ENCODE peak calls at places on chromosomes 5 and 9, in five cellular contexts. H is NT2/D1, X is heart right ventricle, W is left ventricle myocardium inferior, D is neuronal stem cell. Q is an unnamed sample.

GRCh38 chr5:78317515-78317914 is 23.0 kb upstream of the AP3B1 start:
- DNase-seq in W (no peak), H (no peak), D (no peak), X (no peak), Q (no peak)

GRCh38 chr5:171783051-171783450 is 2.6 kb upstream of the SMIM23 start:
- DNase-seq in D (no peak), X (no peak), W (no peak), H (no peak), Q (no peak)

GRCh38 chr5:112106878-112107277 is 312.2 kb downstream of the EPB41L4A start:
- DNase-seq in X (no peak), D (no peak), H (no peak), W (no peak), Q (no peak)

GRCh38 chr5:171092194-171092593 is 216.9 kb upstream of the TLX3 start:
- DNase-seq in D (no peak), X (no peak), H (no peak), W (no peak), Q (no peak)

GRCh38 chr5:155620819-155621410 is 607.4 kb downstream of the KIF4B start:
- DNase-seq in D (peak; percentile 27), X (no peak), H (no peak), W (no peak), Q (no peak)

GRCh38 chr5:126438267-126438666 is 15.1 kb downstream of the GRAMD2B start:
- DNase-seq in H (no peak), X (no peak), W (no peak), D (no peak), Q (no peak)

GRCh38 chr9:89917861-89918260 is 313.0 kb downstream of the GADD45G start:
- DNase-seq in H (no peak), D (no peak), X (no peak), W (no peak), Q (no peak)

GRCh38 chr5:112183103-112183634 is 235.9 kb downstream of the EPB41L4A start:
- DNase-seq in D (peak; percentile 38), W (no peak), H (no peak), X (no peak), Q (peak; percentile 32)

GRCh38 chr9:124835026-124835501 is 18.2 kb upstream of the WDR38 start:
- DNase-seq in W (peak; percentile 90), H (no peak), D (no peak), X (peak; percentile 89), Q (peak; percentile 79)

GRCh38 chr9:82729141-82729540 is 333.8 kb downstream of the RASEF start:
- DNase-seq in D (no peak), X (no peak), H (no peak), W (no peak), Q (no peak)

GRCh38 chr9:33167949-33168535 is 906 bp upstream of the B4GALT1 start:
- DNase-seq in H (no peak), D (no peak), W (no peak), X (no peak), Q (no peak)

GRCh38 chr9:91199739-91200497 is 161.8 kb downstream of the AUH start:
- DNase-seq in W (no peak), H (no peak), X (no peak), D (no peak), Q (no peak)

GRCh38 chr9:92094655-92095054 is 20.6 kb downstream of the SPTLC1 start:
- DNase-seq in W (no peak), H (no peak), D (no peak), X (no peak), Q (no peak)

GRCh38 chr5:139251281-139251687 is 42.3 kb upstream of the MATR3 start:
- DNase-seq in H (no peak), D (no peak), W (no peak), X (no peak), Q (no peak)

GRCh38 chr5:107380654-107381053 is 290.1 kb downstream of the EFNA5 start:
- DNase-seq in H (no peak), W (no peak), X (no peak), D (no peak), Q (no peak)

GRCh38 chr5:58458851-58459275 is 1.0 kb downstream of the PLK2 start:
- DNase-seq in W (no peak), X (no peak), H (no peak), D (no peak), Q (no peak)

GRCh38 chr5:51494821-51495220 is 111.6 kb downstream of the ISL1 start:
- DNase-seq in W (peak; percentile 6), H (no peak), D (no peak), X (no peak), Q (no peak)

GRCh38 chr5:5270958-5271605 is 131.0 kb downstream of the ADAMTS16 start:
- DNase-seq in H (no peak), D (peak; percentile 12), X (peak; percentile 55), W (peak; percentile 56), Q (no peak)

GRCh38 chr9:109063765-109064164 is 50.5 kb upstream of the CTNNAL1 start:
- DNase-seq in W (no peak), D (no peak), H (no peak), X (no peak), Q (no peak)

GRCh38 chr9:69035438-69036316 is at the start of gene FXN:
- DNase-seq in D (peak; percentile 78), H (peak; percentile 66), X (peak; percentile 87), W (peak; percentile 86), Q (peak; percentile 67)

GRCh38 chr5:9339206-9339818 is 206.6 kb downstream of the SEMA5A start:
- DNase-seq in D (no peak), X (no peak), W (no peak), H (peak; percentile 9), Q (no peak)

GRCh38 chr5:180090098-180090768 is 18.7 kb upstream of the RNF130 start:
- DNase-seq in D (peak; percentile 88), H (peak; percentile 84), W (peak; percentile 77), X (peak; percentile 81), Q (peak; percentile 80)

GRCh38 chr5:65742565-65743231 is 20.7 kb downstream of the NLN start:
- DNase-seq in X (no peak), H (no peak), D (no peak), W (no peak), Q (peak; percentile 63)

GRCh38 chr5:95763941-95764340 is 32.8 kb downstream of the RHOBTB3 start:
- DNase-seq in H (no peak), W (no peak), D (no peak), X (no peak), Q (no peak)

GRCh38 chr5:58466939-58467338 is 7.1 kb upstream of the PLK2 start:
- DNase-seq in H (peak; percentile 35), D (no peak), W (no peak), X (no peak), Q (no peak)

GRCh38 chr5:180850434-180851078 is 10.5 kb downstream of the ZFP62 start:
- DNase-seq in H (no peak), W (no peak), D (no peak), X (no peak), Q (no peak)

GRCh38 chr9:110103257-110103656 is 104.7 kb downstream of the C9orf152 start:
- DNase-seq in D (no peak), W (no peak), H (no peak), X (no peak), Q (no peak)

GRCh38 chr9:121281614-121282291 is 13.8 kb downstream of the GSN start:
- DNase-seq in X (peak; percentile 90), D (no peak), W (peak; percentile 91), H (no peak), Q (no peak)

GRCh38 chr5:156819967-156820581 is 30.0 kb upstream of the PPP1R2B start:
- DNase-seq in H (no peak), W (no peak), X (no peak), D (no peak), Q (no peak)

GRCh38 chr5:176985516-176985915 is 21.1 kb downstream of the UIMC1 start:
- DNase-seq in H (no peak), X (no peak), D (no peak), W (no peak), Q (no peak)

GRCh38 chr5:176979669-176980068 is 26.9 kb downstream of the UIMC1 start:
- DNase-seq in W (no peak), H (no peak), X (no peak), D (no peak), Q (no peak)

GRCh38 chr5:176986280-176986679 is 20.3 kb downstream of the UIMC1 start:
- DNase-seq in H (no peak), X (no peak), D (no peak), W (no peak), Q (no peak)

GRCh38 chr5:176980818-176981217 is 25.8 kb downstream of the UIMC1 start:
- DNase-seq in W (no peak), X (no peak), D (no peak), H (no peak), Q (no peak)
- H3K9me3 ChIP-seq in W (no peaks in the 10 kb centered on the region), X (no peaks in the 10 kb centered on the region), D (peaks cover 11% of the 10 kb centered on the region), H (peaks cover 29% of the 10 kb centered on the region), Q (peaks cover 2% of the 10 kb centered on the region)

GRCh38 chr9:133348763-133349573 is 950 bp downstream of the RPL7A start:
- DNase-seq in X (no peak), D (no peak), W (no peak), H (no peak), Q (no peak)
- H3K4me1 ChIP-seq in X (peaks cover 31% of the 10 kb centered on the region), D (peaks cover 15% of the 10 kb centered on the region), W (peaks cover 45% of the 10 kb centered on the region), H (peaks cover 16% of the 10 kb centered on the region), Q (peaks cover 12% of the 10 kb centered on the region)

DNA sequence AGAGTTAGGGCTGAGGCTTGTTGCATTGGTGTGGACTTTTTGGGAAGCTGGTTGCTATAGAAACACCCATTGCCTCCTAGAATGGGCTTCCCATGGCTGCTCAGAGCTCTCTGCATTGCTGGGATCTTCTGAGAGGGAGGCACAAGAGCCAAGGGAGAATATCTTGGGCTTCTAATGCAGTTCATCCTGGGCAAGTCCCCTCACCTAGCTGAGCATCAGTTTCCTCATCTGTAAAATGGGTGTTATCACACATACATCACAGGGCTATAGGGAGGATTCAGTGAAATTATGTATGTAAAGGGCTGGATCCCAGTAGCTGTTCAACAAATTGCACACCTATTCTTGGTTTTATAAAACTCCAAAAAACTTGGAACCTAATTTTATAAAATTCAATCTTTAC is 106.1 kb upstream of the ALDH1B1 start:
- DNase-seq in D (no peak), W (no peak), H (no peak), X (no peak), Q (no peak)
- H3K9me3 ChIP-seq in D (no peaks in the 10 kb centered on the region), W (no peaks in the 10 kb centered on the region), H (no peaks in the 10 kb centered on the region), X (no peaks in the 10 kb centered on the region), Q (no peaks in the 10 kb centered on the region)

GRCh38 chr9:134331186-134332025 is 5.2 kb downstream of the RXRA start:
- DNase-seq in H (no peak), W (no peak), D (no peak), X (peak; percentile 23), Q (no peak)

GRCh38 chr9:134328841-134329575 is 2.8 kb downstream of the RXRA start:
- DNase-seq in H (no peak), D (no peak), X (peak; percentile 69), W (peak; percentile 68), Q (no peak)

GRCh38 chr9:134329886-134330285 is 3.6 kb downstream of the RXRA start:
- DNase-seq in W (peak; percentile 28), D (no peak), H (no peak), X (peak; percentile 43), Q (no peak)

GRCh38 chr9:134329576-134329855 is 3.3 kb downstream of the RXRA start:
- DNase-seq in D (no peak), W (peak; percentile 17), H (no peak), X (no peak), Q (no peak)

DNA sequence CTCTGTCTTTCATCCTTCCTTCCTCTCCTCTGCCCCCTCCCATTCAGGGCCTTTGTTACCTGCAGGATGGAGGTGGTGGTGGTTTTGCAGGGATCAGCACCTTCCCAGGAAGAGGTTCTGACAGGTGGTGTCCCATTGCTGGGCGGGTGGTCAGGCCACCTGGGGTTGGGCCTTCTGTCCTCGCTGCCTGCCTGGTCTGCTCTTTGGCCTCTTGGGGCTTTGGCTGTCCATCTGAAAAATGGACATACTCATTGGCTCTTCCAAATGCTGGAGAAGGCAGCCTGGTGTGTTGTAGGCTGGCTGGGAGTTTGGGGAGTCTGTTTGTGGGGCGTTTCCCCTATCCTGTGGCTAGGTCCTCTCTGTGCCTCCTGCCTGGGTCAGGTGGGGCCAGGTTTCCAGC is 4.3 kb downstream of the RXRA start:
- DNase-seq in H (no peak), X (peak; percentile 3), W (peak; percentile 6), D (no peak), Q (no peak)
- H3K4me1 ChIP-seq in H (peaks cover 45% of the 10 kb centered on the region), X (peaks cover 84% of the 10 kb centered on the region), W (peaks cover 90% of the 10 kb centered on the region), D (peaks cover 24% of the 10 kb centered on the region), Q (peaks cover 12% of the 10 kb centered on the region)